ENCODE peak calls at places on chromosomes 12 and 14, in six cellular contexts. One of them, this sample, is unnamed.

GRCh38 chr12:795305-795704 is 42.9 kb downstream of the WNK1 start:
- DNase-seq in thyroid gland: no peak
- DNase-seq in K562: no peak
- DNase-seq in gastrocnemius medialis: no peak
- DNase-seq in body of pancreas: no peak
- DNase-seq in stomach: no peak
- DNase-seq in this sample: no peak

GRCh38 chr14:101810897-101811620 is 49.5 kb downstream of the PPP2R5C start:
- DNase-seq in gastrocnemius medialis: no peak
- DNase-seq in K562: no peak
- DNase-seq in stomach: no peak
- DNase-seq in thyroid gland: no peak
- DNase-seq in body of pancreas: no peak
- DNase-seq in this sample: no peak

GRCh38 chr12:46839964-46840363 is 14.2 kb upstream of the SLC38A4 start:
- DNase-seq in stomach: no peak
- DNase-seq in thyroid gland: no peak
- DNase-seq in gastrocnemius medialis: no peak
- DNase-seq in body of pancreas: no peak
- DNase-seq in K562: no peak
- DNase-seq in this sample: no peak

GRCh38 chr14:87944987-87945604 is 47.9 kb downstream of the GALC start:
- DNase-seq in stomach: no peak
- DNase-seq in body of pancreas: no peak
- DNase-seq in gastrocnemius medialis: no peak
- DNase-seq in thyroid gland: no peak
- DNase-seq in K562: peak; percentile 19
- DNase-seq in this sample: no peak

GRCh38 chr12:38771871-38772270 is 133.5 kb downstream of the CPNE8 start:
- DNase-seq in gastrocnemius medialis: no peak
- DNase-seq in thyroid gland: no peak
- DNase-seq in K562: no peak
- DNase-seq in body of pancreas: no peak
- DNase-seq in stomach: no peak
- DNase-seq in this sample: no peak

GRCh38 chr12:22287056-22287455 is 47.5 kb downstream of the ST8SIA1 start:
- DNase-seq in thyroid gland: no peak
- DNase-seq in body of pancreas: no peak
- DNase-seq in gastrocnemius medialis: no peak
- DNase-seq in K562: no peak
- DNase-seq in stomach: no peak
- DNase-seq in this sample: no peak

GRCh38 chr14:26896447-26896846 is 298.6 kb upstream of the NOVA1 start:
- DNase-seq in gastrocnemius medialis: no peak
- DNase-seq in K562: no peak
- DNase-seq in body of pancreas: peak; percentile 13
- DNase-seq in stomach: no peak
- DNase-seq in thyroid gland: no peak
- DNase-seq in this sample: peak; percentile 63

GRCh38 chr14:73244541-73244940 is 7.2 kb downstream of the PAPLN start:
- DNase-seq in gastrocnemius medialis: no peak
- DNase-seq in K562: no peak
- DNase-seq in stomach: no peak
- DNase-seq in body of pancreas: no peak
- DNase-seq in thyroid gland: no peak
- DNase-seq in this sample: no peak

GRCh38 chr12:64034901-64035576 is 187.1 kb downstream of the KICS2 start:
- DNase-seq in K562: no peak
- DNase-seq in stomach: no peak
- DNase-seq in thyroid gland: peak; percentile 67
- DNase-seq in body of pancreas: no peak
- DNase-seq in gastrocnemius medialis: no peak
- DNase-seq in this sample: no peak

GRCh38 chr12:122111070-122111750 is 32.7 kb downstream of the MLXIP start:
- DNase-seq in stomach: no peak
- DNase-seq in gastrocnemius medialis: peak; percentile 54
- DNase-seq in thyroid gland: no peak
- DNase-seq in body of pancreas: peak; percentile 65
- DNase-seq in K562: no peak
- DNase-seq in this sample: no peak

GRCh38 chr12:34287437-34287836 is 265.1 kb downstream of the ALG10 start:
- DNase-seq in stomach: no peak
- DNase-seq in gastrocnemius medialis: no peak
- DNase-seq in body of pancreas: no peak
- DNase-seq in thyroid gland: peak; percentile 0
- DNase-seq in K562: no peak
- DNase-seq in this sample: no peak

GRCh38 chr12:103840399-103840880 is 594 bp downstream of the NT5DC3 start:
- DNase-seq in thyroid gland: peak; percentile 12
- DNase-seq in stomach: no peak
- DNase-seq in body of pancreas: no peak
- DNase-seq in gastrocnemius medialis: peak; percentile 18
- DNase-seq in K562: peak; percentile 51
- DNase-seq in this sample: no peak

GRCh38 chr12:7093892-7094291 is 1.6 kb upstream of the C1R start:
- DNase-seq in K562: no peak
- DNase-seq in body of pancreas: peak; percentile 29
- DNase-seq in thyroid gland: no peak
- DNase-seq in gastrocnemius medialis: no peak
- DNase-seq in stomach: no peak
- DNase-seq in this sample: no peak

GRCh38 chr14:104820669-104821228 is 19.8 kb downstream of the ZBTB42 start:
- DNase-seq in body of pancreas: peak; percentile 69
- DNase-seq in K562: peak; percentile 18
- DNase-seq in gastrocnemius medialis: no peak
- DNase-seq in stomach: peak; percentile 76
- DNase-seq in thyroid gland: peak; percentile 74
- DNase-seq in this sample: peak; percentile 79

DNA sequence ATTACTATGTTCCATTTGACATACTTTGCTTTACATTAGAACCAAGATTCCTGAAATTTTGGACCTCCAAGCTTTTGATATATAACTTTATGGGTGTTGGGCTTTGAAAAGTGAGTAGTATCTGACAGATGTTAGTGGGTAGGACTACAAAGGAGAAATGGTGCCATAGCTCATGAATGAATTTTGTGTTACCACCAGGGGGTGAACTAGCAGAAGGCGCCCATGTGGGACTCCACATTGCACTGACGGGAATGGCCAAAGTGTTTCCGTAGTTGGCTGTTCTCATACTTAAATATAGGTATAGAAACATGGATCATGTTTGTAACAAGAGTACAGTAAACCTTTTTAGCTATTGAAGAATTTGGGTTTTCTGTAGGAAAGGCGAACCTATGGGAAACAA is 337.5 kb downstream of the FLRT2 start:
- DNase-seq in thyroid gland: no peak
- DNase-seq in stomach: no peak
- DNase-seq in K562: no peak
- DNase-seq in body of pancreas: no peak
- DNase-seq in gastrocnemius medialis: no peak
- DNase-seq in this sample: no peak
- TF ChIP-seq CTCF in thyroid gland: no peak
- TF ChIP-seq CTCF in stomach: no peak
- TF ChIP-seq CTCF in K562: no peak
- TF ChIP-seq CTCF in body of pancreas: no peak
- TF ChIP-seq CTCF in gastrocnemius medialis: no peak
- TF ChIP-seq CTCF in this sample: no peak

GRCh38 chr12:133206390-133206789 is 25.1 kb downstream of the ZNF268 start:
- DNase-seq in stomach: no peak
- DNase-seq in gastrocnemius medialis: no peak
- DNase-seq in body of pancreas: no peak
- DNase-seq in K562: no peak
- DNase-seq in thyroid gland: no peak
- DNase-seq in this sample: no peak
- H3K9me3 ChIP-seq in stomach: peaks cover 100% of the 10 kb centered on the region
- H3K9me3 ChIP-seq in gastrocnemius medialis: peaks cover 33% of the 10 kb centered on the region
- H3K9me3 ChIP-seq in body of pancreas: peaks cover 31% of the 10 kb centered on the region
- H3K9me3 ChIP-seq in K562: peaks cover 41% of the 10 kb centered on the region
- H3K9me3 ChIP-seq in thyroid gland: peaks cover 34% of the 10 kb centered on the region
- H3K9me3 ChIP-seq in this sample: peaks cover 66% of the 10 kb centered on the region

GRCh38 chr12:71755146-71755892 is 656 bp downstream of the RAB21 start:
- DNase-seq in body of pancreas: peak; percentile 44
- DNase-seq in thyroid gland: peak; percentile 46
- DNase-seq in K562: no peak
- DNase-seq in gastrocnemius medialis: peak; percentile 23
- DNase-seq in stomach: peak; percentile 46
- DNase-seq in this sample: peak; percentile 77

GRCh38 chr12:71759941-71760340 is 5.3 kb downstream of the RAB21 start:
- DNase-seq in K562: no peak
- DNase-seq in stomach: no peak
- DNase-seq in body of pancreas: no peak
- DNase-seq in gastrocnemius medialis: no peak
- DNase-seq in thyroid gland: no peak
- DNase-seq in this sample: no peak

GRCh38 chr12:71752887-71753286 is 1.8 kb upstream of the RAB21 start:
- DNase-seq in thyroid gland: no peak
- DNase-seq in gastrocnemius medialis: no peak
- DNase-seq in stomach: no peak
- DNase-seq in body of pancreas: no peak
- DNase-seq in K562: peak; percentile 52
- DNase-seq in this sample: no peak

GRCh38 chr12:71756054-71756675 is 1.5 kb downstream of the RAB21 start:
- DNase-seq in K562: no peak
- DNase-seq in gastrocnemius medialis: no peak
- DNase-seq in stomach: no peak
- DNase-seq in thyroid gland: no peak
- DNase-seq in body of pancreas: no peak
- DNase-seq in this sample: no peak

DNA sequence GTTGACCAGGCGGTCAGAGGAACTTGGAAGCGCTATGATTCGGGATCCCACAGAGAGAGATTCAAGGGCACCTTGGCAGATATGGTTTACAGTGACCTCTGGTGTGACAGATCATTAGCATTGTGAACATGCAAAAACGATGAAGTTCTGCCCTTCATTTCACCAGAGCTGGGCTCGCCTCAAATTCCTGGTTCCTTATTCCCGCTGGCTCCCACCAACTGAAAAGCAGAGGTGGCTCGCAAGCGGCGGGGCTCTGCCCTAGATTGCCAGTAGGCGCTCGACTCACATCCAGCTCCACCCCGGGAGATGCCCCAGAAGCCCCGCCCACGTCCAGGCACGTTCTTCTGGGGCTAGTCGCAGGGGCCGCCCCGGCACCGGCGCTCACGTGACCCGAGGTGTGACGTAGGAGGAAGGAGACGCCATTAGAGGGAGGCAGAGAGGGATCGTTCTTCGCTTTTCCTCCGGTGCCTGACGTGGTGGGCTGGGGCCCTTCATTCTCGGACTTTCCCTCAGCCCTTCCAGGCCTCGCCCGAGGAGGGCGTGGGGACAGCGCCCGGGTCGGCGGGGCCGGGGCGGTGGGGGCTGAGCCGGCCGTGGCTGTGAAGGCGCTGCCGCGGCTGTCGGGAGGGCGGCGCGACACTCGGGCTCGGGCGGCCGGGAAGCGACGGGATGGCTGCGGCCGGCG is at the start of gene RAB21:
- DNase-seq in body of pancreas: peak; percentile 98
- DNase-seq in K562: peak; percentile 96
- DNase-seq in gastrocnemius medialis: peak; percentile 98
- DNase-seq in thyroid gland: peak; percentile 99
- DNase-seq in stomach: peak; percentile 99
- DNase-seq in this sample: peak; percentile 99
- TF ChIP-seq POLR2A in body of pancreas: peak; percentile 83
- TF ChIP-seq POLR2A in K562: peak; percentile 84
- TF ChIP-seq POLR2A in gastrocnemius medialis: peak; percentile 95
- TF ChIP-seq POLR2A in thyroid gland: peak; percentile 70
- TF ChIP-seq POLR2A in stomach: no peak
- TF ChIP-seq POLR2A in this sample: peak; percentile 84

GRCh38 chr12:118714051-118714460 is 267.3 kb upstream of the SRRM4 start:
- DNase-seq in thyroid gland: peak; percentile 2
- DNase-seq in body of pancreas: peak; percentile 12
- DNase-seq in stomach: no peak
- DNase-seq in gastrocnemius medialis: no peak
- DNase-seq in K562: peak; percentile 60
- DNase-seq in this sample: no peak
- TF ChIP-seq CTCF in thyroid gland: no peak
- TF ChIP-seq CTCF in body of pancreas: peak; percentile 7
- TF ChIP-seq CTCF in stomach: no peak
- TF ChIP-seq CTCF in gastrocnemius medialis: no peak
- TF ChIP-seq CTCF in K562: peak; percentile 73
- TF ChIP-seq CTCF in this sample: no peak